ENCODE peak calls at places on chromosomes 5 and 9, in seven cellular contexts. One of them, this sample, is unnamed.
A peak's percentile ranks its signal among the peaks of the same experiment; 100 is the strongest.

GRCh38 chr9:131667576-131667975 is 72.3 kb downstream of the RAPGEF1 start:
- DNase-seq in cardiac fibroblast: peak; percentile 45
- DNase-seq in stimulated activated naive CD8-positive, alpha-beta T cell treated with anti-CD3 and anti-CD28 coated beads, Interleukin-15, amount 100 ng/mL, for 72 hours: no peak
- DNase-seq in amygdala: no peak
- DNase-seq in head of caudate nucleus: no peak
- DNase-seq in A172: no peak
- DNase-seq in mammary epithelial cell: no peak
- DNase-seq in this sample: no peak

GRCh38 chr5:116495786-116496185 is 78.8 kb downstream of the SEMA6A start:
- DNase-seq in cardiac fibroblast: no peak
- DNase-seq in stimulated activated naive CD8-positive, alpha-beta T cell treated with anti-CD3 and anti-CD28 coated beads, Interleukin-15, amount 100 ng/mL, for 72 hours: no peak
- DNase-seq in amygdala: no peak
- DNase-seq in head of caudate nucleus: no peak
- DNase-seq in A172: no peak
- DNase-seq in mammary epithelial cell: no peak
- DNase-seq in this sample: no peak

GRCh38 chr5:121693864-121694263 is 157.8 kb upstream of the FTMT start:
- DNase-seq in cardiac fibroblast: peak; percentile 2
- DNase-seq in stimulated activated naive CD8-positive, alpha-beta T cell treated with anti-CD3 and anti-CD28 coated beads, Interleukin-15, amount 100 ng/mL, for 72 hours: no peak
- DNase-seq in amygdala: no peak
- DNase-seq in head of caudate nucleus: no peak
- DNase-seq in A172: peak; percentile 88
- DNase-seq in mammary epithelial cell: peak; percentile 42
- DNase-seq in this sample: no peak

GRCh38 chr5:121954086-121954485 is 7.7 kb upstream of the SRFBP1 start:
- DNase-seq in cardiac fibroblast: no peak
- DNase-seq in stimulated activated naive CD8-positive, alpha-beta T cell treated with anti-CD3 and anti-CD28 coated beads, Interleukin-15, amount 100 ng/mL, for 72 hours: no peak
- DNase-seq in amygdala: no peak
- DNase-seq in head of caudate nucleus: no peak
- DNase-seq in A172: no peak
- DNase-seq in mammary epithelial cell: no peak
- DNase-seq in this sample: no peak

GRCh38 chr5:26807231-26808199 is 230.9 kb downstream of the CDH9 start:
- DNase-seq in cardiac fibroblast: no peak
- DNase-seq in stimulated activated naive CD8-positive, alpha-beta T cell treated with anti-CD3 and anti-CD28 coated beads, Interleukin-15, amount 100 ng/mL, for 72 hours: no peak
- DNase-seq in amygdala: no peak
- DNase-seq in head of caudate nucleus: no peak
- DNase-seq in A172: no peak
- DNase-seq in mammary epithelial cell: no peak
- DNase-seq in this sample: no peak

GRCh38 chr9:136207616-136208015 is 2.7 kb upstream of the LHX3 start:
- DNase-seq in cardiac fibroblast: no peak
- DNase-seq in stimulated activated naive CD8-positive, alpha-beta T cell treated with anti-CD3 and anti-CD28 coated beads, Interleukin-15, amount 100 ng/mL, for 72 hours: no peak
- DNase-seq in amygdala: no peak
- DNase-seq in head of caudate nucleus: no peak
- DNase-seq in A172: no peak
- DNase-seq in mammary epithelial cell: no peak
- DNase-seq in this sample: no peak

GRCh38 chr9:123929177-123929869 is 603 bp downstream of the DENND1A start:
- DNase-seq in cardiac fibroblast: no peak
- DNase-seq in stimulated activated naive CD8-positive, alpha-beta T cell treated with anti-CD3 and anti-CD28 coated beads, Interleukin-15, amount 100 ng/mL, for 72 hours: peak; percentile 9
- DNase-seq in amygdala: no peak
- DNase-seq in head of caudate nucleus: peak; percentile 66
- DNase-seq in A172: no peak
- DNase-seq in mammary epithelial cell: no peak
- DNase-seq in this sample: no peak

GRCh38 chr5:87850843-87851242 is 417.8 kb downstream of the TMEM161B start:
- DNase-seq in cardiac fibroblast: no peak
- DNase-seq in stimulated activated naive CD8-positive, alpha-beta T cell treated with anti-CD3 and anti-CD28 coated beads, Interleukin-15, amount 100 ng/mL, for 72 hours: no peak
- DNase-seq in amygdala: no peak
- DNase-seq in head of caudate nucleus: no peak
- DNase-seq in A172: peak; percentile 12
- DNase-seq in mammary epithelial cell: peak; percentile 16
- DNase-seq in this sample: no peak

GRCh38 chr9:135989722-135990467 is 28.7 kb upstream of the UBAC1 start:
- DNase-seq in cardiac fibroblast: no peak
- DNase-seq in stimulated activated naive CD8-positive, alpha-beta T cell treated with anti-CD3 and anti-CD28 coated beads, Interleukin-15, amount 100 ng/mL, for 72 hours: peak; percentile 25
- DNase-seq in amygdala: peak; percentile 31
- DNase-seq in head of caudate nucleus: peak; percentile 70
- DNase-seq in A172: no peak
- DNase-seq in mammary epithelial cell: no peak
- DNase-seq in this sample: no peak

GRCh38 chr9:95815153-95815552 is 60.3 kb upstream of the ERCC6L2 start:
- DNase-seq in cardiac fibroblast: peak; percentile 53
- DNase-seq in stimulated activated naive CD8-positive, alpha-beta T cell treated with anti-CD3 and anti-CD28 coated beads, Interleukin-15, amount 100 ng/mL, for 72 hours: no peak
- DNase-seq in amygdala: no peak
- DNase-seq in head of caudate nucleus: no peak
- DNase-seq in A172: peak; percentile 72
- DNase-seq in mammary epithelial cell: no peak
- DNase-seq in this sample: no peak

GRCh38 chr5:57386958-57387357 is 95.7 kb downstream of the ACTBL2 start:
- DNase-seq in cardiac fibroblast: peak; percentile 72
- DNase-seq in stimulated activated naive CD8-positive, alpha-beta T cell treated with anti-CD3 and anti-CD28 coated beads, Interleukin-15, amount 100 ng/mL, for 72 hours: no peak
- DNase-seq in amygdala: no peak
- DNase-seq in head of caudate nucleus: no peak
- DNase-seq in A172: peak; percentile 19
- DNase-seq in mammary epithelial cell: peak; percentile 11
- DNase-seq in this sample: no peak

GRCh38 chr5:107428303-107428761 is 242.4 kb downstream of the EFNA5 start:
- DNase-seq in cardiac fibroblast: peak; percentile 33
- DNase-seq in stimulated activated naive CD8-positive, alpha-beta T cell treated with anti-CD3 and anti-CD28 coated beads, Interleukin-15, amount 100 ng/mL, for 72 hours: no peak
- DNase-seq in amygdala: no peak
- DNase-seq in head of caudate nucleus: no peak
- DNase-seq in A172: no peak
- DNase-seq in mammary epithelial cell: peak; percentile 25
- DNase-seq in this sample: no peak

GRCh38 chr5:107815109-107815508 is 144.4 kb upstream of the EFNA5 start:
- DNase-seq in cardiac fibroblast: no peak
- DNase-seq in stimulated activated naive CD8-positive, alpha-beta T cell treated with anti-CD3 and anti-CD28 coated beads, Interleukin-15, amount 100 ng/mL, for 72 hours: no peak
- DNase-seq in amygdala: no peak
- DNase-seq in head of caudate nucleus: no peak
- DNase-seq in A172: no peak
- DNase-seq in mammary epithelial cell: no peak
- DNase-seq in this sample: no peak

GRCh38 chr9:35828716-35829083 is at the start of gene FAM221B:
- DNase-seq in cardiac fibroblast: no peak
- DNase-seq in stimulated activated naive CD8-positive, alpha-beta T cell treated with anti-CD3 and anti-CD28 coated beads, Interleukin-15, amount 100 ng/mL, for 72 hours: no peak
- DNase-seq in amygdala: no peak
- DNase-seq in head of caudate nucleus: peak; percentile 49
- DNase-seq in A172: no peak
- DNase-seq in mammary epithelial cell: no peak
- DNase-seq in this sample: peak; percentile 66

GRCh38 chr5:1484416-1485319 is 39.1 kb downstream of the LPCAT1 start:
- DNase-seq in cardiac fibroblast: no peak
- DNase-seq in stimulated activated naive CD8-positive, alpha-beta T cell treated with anti-CD3 and anti-CD28 coated beads, Interleukin-15, amount 100 ng/mL, for 72 hours: no peak
- DNase-seq in amygdala: no peak
- DNase-seq in head of caudate nucleus: no peak
- DNase-seq in A172: no peak
- DNase-seq in mammary epithelial cell: no peak
- DNase-seq in this sample: no peak

GRCh38 chr9:124284237-124284831 is 26.6 kb downstream of the NEK6 start:
- DNase-seq in cardiac fibroblast: no peak
- DNase-seq in stimulated activated naive CD8-positive, alpha-beta T cell treated with anti-CD3 and anti-CD28 coated beads, Interleukin-15, amount 100 ng/mL, for 72 hours: no peak
- DNase-seq in amygdala: no peak
- DNase-seq in head of caudate nucleus: no peak
- DNase-seq in A172: no peak
- DNase-seq in mammary epithelial cell: no peak
- DNase-seq in this sample: no peak

GRCh38 chr9:117412841-117413240 is 2.0 kb downstream of the ASTN2 start:
- DNase-seq in cardiac fibroblast: no peak
- DNase-seq in stimulated activated naive CD8-positive, alpha-beta T cell treated with anti-CD3 and anti-CD28 coated beads, Interleukin-15, amount 100 ng/mL, for 72 hours: no peak
- DNase-seq in amygdala: no peak
- DNase-seq in head of caudate nucleus: peak; percentile 49
- DNase-seq in A172: no peak
- DNase-seq in mammary epithelial cell: no peak
- DNase-seq in this sample: no peak

GRCh38 chr9:120689860-120690259 is 24.4 kb downstream of the MEGF9 start:
- DNase-seq in cardiac fibroblast: peak; percentile 74
- DNase-seq in stimulated activated naive CD8-positive, alpha-beta T cell treated with anti-CD3 and anti-CD28 coated beads, Interleukin-15, amount 100 ng/mL, for 72 hours: no peak
- DNase-seq in amygdala: no peak
- DNase-seq in head of caudate nucleus: no peak
- DNase-seq in A172: no peak
- DNase-seq in mammary epithelial cell: peak; percentile 52
- DNase-seq in this sample: no peak

GRCh38 chr9:128742401-128742800 is 18.5 kb upstream of the ZDHHC12 start:
- DNase-seq in cardiac fibroblast: no peak
- DNase-seq in stimulated activated naive CD8-positive, alpha-beta T cell treated with anti-CD3 and anti-CD28 coated beads, Interleukin-15, amount 100 ng/mL, for 72 hours: no peak
- DNase-seq in amygdala: no peak
- DNase-seq in head of caudate nucleus: no peak
- DNase-seq in A172: no peak
- DNase-seq in mammary epithelial cell: no peak
- DNase-seq in this sample: no peak

GRCh38 chr9:136133191-136133958 is 14.7 kb upstream of the TMEM250 start:
- DNase-seq in cardiac fibroblast: no peak
- DNase-seq in stimulated activated naive CD8-positive, alpha-beta T cell treated with anti-CD3 and anti-CD28 coated beads, Interleukin-15, amount 100 ng/mL, for 72 hours: no peak
- DNase-seq in amygdala: no peak
- DNase-seq in head of caudate nucleus: peak; percentile 57
- DNase-seq in A172: no peak
- DNase-seq in mammary epithelial cell: no peak
- DNase-seq in this sample: no peak

GRCh38 chr5:147410496-147411395 is 99.1 kb downstream of the DPYSL3 start:
- DNase-seq in cardiac fibroblast: no peak
- DNase-seq in stimulated activated naive CD8-positive, alpha-beta T cell treated with anti-CD3 and anti-CD28 coated beads, Interleukin-15, amount 100 ng/mL, for 72 hours: no peak
- DNase-seq in amygdala: no peak
- DNase-seq in head of caudate nucleus: no peak
- DNase-seq in A172: no peak
- DNase-seq in mammary epithelial cell: no peak
- DNase-seq in this sample: peak; percentile 22

GRCh38 chr5:143033535-143034260 is 263.5 kb downstream of the ARHGAP26 start:
- DNase-seq in cardiac fibroblast: peak; percentile 92
- DNase-seq in stimulated activated naive CD8-positive, alpha-beta T cell treated with anti-CD3 and anti-CD28 coated beads, Interleukin-15, amount 100 ng/mL, for 72 hours: no peak
- DNase-seq in amygdala: no peak
- DNase-seq in head of caudate nucleus: no peak
- DNase-seq in A172: peak; percentile 97
- DNase-seq in mammary epithelial cell: peak; percentile 97
- DNase-seq in this sample: no peak

GRCh38 chr5:44714871-44715580 is 93.7 kb upstream of the MRPS30 start:
- DNase-seq in cardiac fibroblast: no peak
- DNase-seq in stimulated activated naive CD8-positive, alpha-beta T cell treated with anti-CD3 and anti-CD28 coated beads, Interleukin-15, amount 100 ng/mL, for 72 hours: no peak
- DNase-seq in amygdala: no peak
- DNase-seq in head of caudate nucleus: no peak
- DNase-seq in A172: no peak
- DNase-seq in mammary epithelial cell: no peak
- DNase-seq in this sample: no peak

GRCh38 chr9:133303266-133304157 is 28.5 kb upstream of the ABO start:
- DNase-seq in cardiac fibroblast: no peak
- DNase-seq in stimulated activated naive CD8-positive, alpha-beta T cell treated with anti-CD3 and anti-CD28 coated beads, Interleukin-15, amount 100 ng/mL, for 72 hours: no peak
- DNase-seq in amygdala: no peak
- DNase-seq in head of caudate nucleus: no peak
- DNase-seq in A172: no peak
- DNase-seq in mammary epithelial cell: no peak
- DNase-seq in this sample: no peak

GRCh38 chr9:133235549-133236222 is 26.6 kb upstream of the OBP2B start:
- DNase-seq in cardiac fibroblast: no peak
- DNase-seq in stimulated activated naive CD8-positive, alpha-beta T cell treated with anti-CD3 and anti-CD28 coated beads, Interleukin-15, amount 100 ng/mL, for 72 hours: no peak
- DNase-seq in amygdala: no peak
- DNase-seq in head of caudate nucleus: no peak
- DNase-seq in A172: no peak
- DNase-seq in mammary epithelial cell: no peak
- DNase-seq in this sample: no peak

This sample was measured in SK-N-DZ.